ENCODE peak calls at places on chromosome 21, in ten cellular contexts. One of them, this sample, is unnamed.

GRCh38 chr21:34077888-34078287 is 4.5 kb downstream of the MRPS6 start:
- DNase-seq in GM12865: no peak
- DNase-seq in body of pancreas: no peak
- DNase-seq in lower lobe of right lung: no peak
- DNase-seq in endothelial cell: no peak
- DNase-seq in cardiac muscle cell: no peak
- DNase-seq in RWPE1: no peak
- DNase-seq in neural progenitor cell: no peak
- DNase-seq in uterus: no peak
- DNase-seq in kidney: no peak
- DNase-seq in this sample: no peak

GRCh38 chr21:32648165-32648564 is 36.0 kb upstream of the CFAP298 start:
- DNase-seq in kidney: no peak
- DNase-seq in cardiac muscle cell: no peak
- DNase-seq in RWPE1: no peak
- DNase-seq in neural progenitor cell: no peak
- DNase-seq in lower lobe of right lung: no peak
- DNase-seq in uterus: no peak
- DNase-seq in GM12865: no peak
- DNase-seq in endothelial cell: no peak
- DNase-seq in body of pancreas: no peak
- DNase-seq in this sample: no peak

GRCh38 chr21:33618407-33618806 is 23.1 kb downstream of the CRYZL1 start:
- DNase-seq in GM12865: no peak
- DNase-seq in body of pancreas: no peak
- DNase-seq in cardiac muscle cell: no peak
- DNase-seq in uterus: no peak
- DNase-seq in endothelial cell: no peak
- DNase-seq in kidney: no peak
- DNase-seq in neural progenitor cell: peak; percentile 31
- DNase-seq in RWPE1: no peak
- DNase-seq in lower lobe of right lung: no peak
- DNase-seq in this sample: no peak

GRCh38 chr21:39430954-39431353 is 14.6 kb downstream of the LCA5L start:
- DNase-seq in lower lobe of right lung: no peak
- DNase-seq in kidney: no peak
- DNase-seq in uterus: no peak
- DNase-seq in GM12865: no peak
- DNase-seq in body of pancreas: no peak
- DNase-seq in neural progenitor cell: no peak
- DNase-seq in RWPE1: no peak
- DNase-seq in endothelial cell: no peak
- DNase-seq in cardiac muscle cell: no peak
- DNase-seq in this sample: no peak

GRCh38 chr21:44089001-44089911 is 17.9 kb upstream of the PWP2 start:
- DNase-seq in kidney: peak; percentile 80
- DNase-seq in lower lobe of right lung: no peak
- DNase-seq in neural progenitor cell: no peak
- DNase-seq in GM12865: no peak
- DNase-seq in endothelial cell: no peak
- DNase-seq in cardiac muscle cell: no peak
- DNase-seq in body of pancreas: peak; percentile 39
- DNase-seq in RWPE1: no peak
- DNase-seq in uterus: no peak
- DNase-seq in this sample: no peak

GRCh38 chr21:34227386-34227852 is 136.4 kb upstream of the KCNE2 start:
- DNase-seq in neural progenitor cell: no peak
- DNase-seq in body of pancreas: no peak
- DNase-seq in kidney: no peak
- DNase-seq in RWPE1: no peak
- DNase-seq in uterus: peak; percentile 20
- DNase-seq in cardiac muscle cell: no peak
- DNase-seq in lower lobe of right lung: no peak
- DNase-seq in GM12865: no peak
- DNase-seq in endothelial cell: no peak
- DNase-seq in this sample: no peak

GRCh38 chr21:27532081-27532480 is 565.2 kb upstream of the ADAMTS5 start:
- DNase-seq in uterus: no peak
- DNase-seq in RWPE1: no peak
- DNase-seq in kidney: no peak
- DNase-seq in GM12865: no peak
- DNase-seq in endothelial cell: no peak
- DNase-seq in body of pancreas: peak; percentile 33
- DNase-seq in cardiac muscle cell: no peak
- DNase-seq in neural progenitor cell: no peak
- DNase-seq in lower lobe of right lung: no peak
- DNase-seq in this sample: no peak

GRCh38 chr21:31330144-31330483 is 13.9 kb downstream of the TIAM1 start:
- DNase-seq in GM12865: no peak
- DNase-seq in RWPE1: no peak
- DNase-seq in lower lobe of right lung: no peak
- DNase-seq in endothelial cell: no peak
- DNase-seq in neural progenitor cell: no peak
- DNase-seq in uterus: no peak
- DNase-seq in body of pancreas: no peak
- DNase-seq in cardiac muscle cell: no peak
- DNase-seq in kidney: no peak
- DNase-seq in this sample: no peak

GRCh38 chr21:33080376-33080775 is 10.4 kb downstream of the OLIG1 start:
- DNase-seq in lower lobe of right lung: no peak
- DNase-seq in GM12865: no peak
- DNase-seq in uterus: no peak
- DNase-seq in RWPE1: no peak
- DNase-seq in body of pancreas: no peak
- DNase-seq in kidney: no peak
- DNase-seq in neural progenitor cell: no peak
- DNase-seq in cardiac muscle cell: no peak
- DNase-seq in endothelial cell: no peak
- DNase-seq in this sample: no peak

GRCh38 chr21:32359719-32360260 is 33.0 kb downstream of the URB1 start:
- DNase-seq in neural progenitor cell: no peak
- DNase-seq in endothelial cell: no peak
- DNase-seq in uterus: no peak
- DNase-seq in RWPE1: no peak
- DNase-seq in body of pancreas: peak; percentile 10
- DNase-seq in GM12865: no peak
- DNase-seq in lower lobe of right lung: no peak
- DNase-seq in cardiac muscle cell: no peak
- DNase-seq in kidney: no peak
- DNase-seq in this sample: no peak

GRCh38 chr21:39631842-39632577 is 19.3 kb downstream of the B3GALT5 start:
- DNase-seq in body of pancreas: no peak
- DNase-seq in lower lobe of right lung: no peak
- DNase-seq in kidney: no peak
- DNase-seq in GM12865: no peak
- DNase-seq in endothelial cell: no peak
- DNase-seq in uterus: no peak
- DNase-seq in RWPE1: no peak
- DNase-seq in cardiac muscle cell: no peak
- DNase-seq in neural progenitor cell: no peak
- DNase-seq in this sample: no peak

GRCh38 chr21:19353271-19353670 is 949.7 kb upstream of the TMPRSS15 start:
- DNase-seq in neural progenitor cell: no peak
- DNase-seq in GM12865: no peak
- DNase-seq in RWPE1: no peak
- DNase-seq in lower lobe of right lung: no peak
- DNase-seq in kidney: no peak
- DNase-seq in body of pancreas: no peak
- DNase-seq in endothelial cell: no peak
- DNase-seq in uterus: no peak
- DNase-seq in cardiac muscle cell: peak; percentile 2
- DNase-seq in this sample: no peak

GRCh38 chr21:28627691-28628090 is 365.0 kb downstream of the LTN1 start:
- DNase-seq in kidney: no peak
- DNase-seq in lower lobe of right lung: no peak
- DNase-seq in neural progenitor cell: no peak
- DNase-seq in body of pancreas: no peak
- DNase-seq in uterus: no peak
- DNase-seq in cardiac muscle cell: no peak
- DNase-seq in endothelial cell: no peak
- DNase-seq in GM12865: no peak
- DNase-seq in RWPE1: no peak
- DNase-seq in this sample: no peak

GRCh38 chr21:35473496-35473895 is 424.4 kb upstream of the RUNX1 start:
- DNase-seq in RWPE1: no peak
- DNase-seq in neural progenitor cell: no peak
- DNase-seq in uterus: no peak
- DNase-seq in cardiac muscle cell: no peak
- DNase-seq in kidney: no peak
- DNase-seq in lower lobe of right lung: no peak
- DNase-seq in GM12865: no peak
- DNase-seq in endothelial cell: no peak
- DNase-seq in body of pancreas: no peak
- DNase-seq in this sample: no peak

GRCh38 chr21:29656504-29657227 is 283.1 kb downstream of the GRIK1 start:
- DNase-seq in body of pancreas: no peak
- DNase-seq in RWPE1: peak; percentile 4
- DNase-seq in neural progenitor cell: no peak
- DNase-seq in GM12865: peak; percentile 14
- DNase-seq in kidney: no peak
- DNase-seq in uterus: no peak
- DNase-seq in cardiac muscle cell: no peak
- DNase-seq in lower lobe of right lung: no peak
- DNase-seq in endothelial cell: no peak
- DNase-seq in this sample: no peak

GRCh38 chr21:43854773-43855633 is 10.0 kb upstream of the AGPAT3 start:
- DNase-seq in cardiac muscle cell: peak; percentile 28
- DNase-seq in lower lobe of right lung: peak; percentile 69
- DNase-seq in kidney: no peak
- DNase-seq in GM12865: peak; percentile 80
- DNase-seq in body of pancreas: peak; percentile 25
- DNase-seq in RWPE1: no peak
- DNase-seq in endothelial cell: no peak
- DNase-seq in uterus: no peak
- DNase-seq in neural progenitor cell: no peak
- DNase-seq in this sample: no peak

GRCh38 chr21:38380391-38381137 is 117.7 kb downstream of the ERG start:
- DNase-seq in cardiac muscle cell: no peak
- DNase-seq in lower lobe of right lung: no peak
- DNase-seq in GM12865: no peak
- DNase-seq in uterus: no peak
- DNase-seq in kidney: no peak
- DNase-seq in body of pancreas: no peak
- DNase-seq in endothelial cell: no peak
- DNase-seq in RWPE1: peak; percentile 30
- DNase-seq in neural progenitor cell: no peak
- DNase-seq in this sample: no peak
- TF ChIP-seq CTCF in cardiac muscle cell: peak; percentile 48
- TF ChIP-seq CTCF in lower lobe of right lung: no peak
- TF ChIP-seq CTCF in GM12865: no peak
- TF ChIP-seq CTCF in uterus: no peak
- TF ChIP-seq CTCF in kidney: no peak
- TF ChIP-seq CTCF in body of pancreas: no peak
- TF ChIP-seq CTCF in endothelial cell: peak; percentile 42
- TF ChIP-seq CTCF in RWPE1: peak; percentile 15
- TF ChIP-seq CTCF in neural progenitor cell: peak; percentile 22
- TF ChIP-seq CTCF in this sample: peak; percentile 51

GRCh38 chr21:41043008-41043407 is 125.0 kb upstream of the BACE2 start:
- DNase-seq in GM12865: no peak
- DNase-seq in cardiac muscle cell: no peak
- DNase-seq in lower lobe of right lung: no peak
- DNase-seq in uterus: no peak
- DNase-seq in body of pancreas: no peak
- DNase-seq in neural progenitor cell: no peak
- DNase-seq in kidney: no peak
- DNase-seq in RWPE1: no peak
- DNase-seq in endothelial cell: no peak
- DNase-seq in this sample: no peak
- TF ChIP-seq CTCF in GM12865: peak; percentile 6
- TF ChIP-seq CTCF in cardiac muscle cell: peak; percentile 13
- TF ChIP-seq CTCF in lower lobe of right lung: peak; percentile 22
- TF ChIP-seq CTCF in uterus: no peak
- TF ChIP-seq CTCF in body of pancreas: no peak
- TF ChIP-seq CTCF in neural progenitor cell: peak; percentile 35
- TF ChIP-seq CTCF in kidney: no peak
- TF ChIP-seq CTCF in RWPE1: no peak
- TF ChIP-seq CTCF in endothelial cell: no peak
- TF ChIP-seq CTCF in this sample: peak; percentile 28

DNA sequence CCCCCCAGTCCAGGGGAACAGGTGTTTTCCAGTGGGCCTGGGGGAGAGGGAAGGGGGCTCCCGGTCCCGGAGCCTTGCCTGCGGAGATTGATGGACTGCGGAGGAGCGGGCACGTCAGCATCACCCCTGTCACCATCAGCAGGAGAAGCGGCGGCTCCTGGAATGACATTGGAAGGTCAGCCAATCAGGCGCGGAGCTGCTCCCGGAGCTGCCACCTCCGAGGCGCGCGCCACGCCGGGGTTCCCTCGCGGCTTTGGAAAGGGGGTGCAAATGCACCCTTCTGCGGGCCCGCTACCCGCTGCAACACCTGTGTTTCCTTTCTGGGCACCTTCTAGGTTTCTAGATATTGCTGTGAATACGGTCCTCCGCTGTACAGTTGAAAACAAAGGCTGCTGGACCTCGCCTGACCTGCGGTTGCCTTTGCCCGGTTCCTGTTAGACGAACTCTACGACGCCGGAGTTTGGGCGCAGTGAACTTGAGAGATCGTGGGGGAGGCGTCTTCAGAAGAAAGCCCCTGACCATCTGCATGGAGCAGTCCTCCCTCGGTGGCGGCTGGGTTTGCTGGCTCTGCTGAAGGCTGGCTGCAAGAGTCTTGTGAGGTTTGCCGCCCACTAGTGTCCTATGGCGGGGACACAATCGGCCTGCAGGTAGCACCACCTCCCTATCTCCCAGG is 5.3 kb downstream of the DSCAM start:
- DNase-seq in GM12865: peak; percentile 2
- DNase-seq in RWPE1: no peak
- DNase-seq in lower lobe of right lung: peak; percentile 65
- DNase-seq in neural progenitor cell: peak; percentile 85
- DNase-seq in kidney: peak; percentile 73
- DNase-seq in uterus: no peak
- DNase-seq in body of pancreas: peak; percentile 75
- DNase-seq in cardiac muscle cell: peak; percentile 88
- DNase-seq in endothelial cell: peak; percentile 63
- DNase-seq in this sample: peak; percentile 69
- TF ChIP-seq CTCF in GM12865: no peak
- TF ChIP-seq CTCF in RWPE1: no peak
- TF ChIP-seq CTCF in lower lobe of right lung: peak; percentile 48
- TF ChIP-seq CTCF in neural progenitor cell: peak; percentile 65
- TF ChIP-seq CTCF in kidney: peak; percentile 18
- TF ChIP-seq CTCF in uterus: peak; percentile 10
- TF ChIP-seq CTCF in body of pancreas: peak; percentile 60
- TF ChIP-seq CTCF in cardiac muscle cell: no peak
- TF ChIP-seq CTCF in endothelial cell: peak; percentile 21
- TF ChIP-seq CTCF in this sample: peak; percentile 78

DNA sequence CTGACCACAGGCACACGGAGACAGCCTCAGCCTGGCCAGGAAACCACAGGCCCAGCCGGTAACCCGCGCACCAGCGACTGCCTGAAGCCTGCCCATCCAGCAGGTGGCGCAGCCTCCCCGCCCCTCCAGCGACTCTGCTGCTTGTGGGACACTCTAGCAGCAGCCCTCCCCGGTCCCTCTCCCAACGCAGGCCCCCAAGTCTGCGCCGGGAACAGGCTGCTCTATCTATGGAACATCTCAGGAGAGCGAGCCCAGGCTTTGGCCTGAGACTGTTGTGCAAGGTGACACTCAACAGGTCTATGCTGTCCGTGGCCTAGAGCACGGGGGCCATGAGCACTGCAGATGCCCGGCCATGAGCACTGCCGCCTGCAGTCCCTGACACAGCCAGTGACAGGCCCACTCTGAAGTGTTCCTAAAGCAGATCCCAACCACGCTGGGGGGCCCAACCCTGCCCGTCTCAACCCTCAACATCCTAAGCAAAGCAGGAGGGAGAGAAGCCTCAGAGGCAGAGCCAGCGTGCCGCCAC is 28.4 kb downstream of the WDR4 start:
- DNase-seq in RWPE1: no peak
- DNase-seq in kidney: peak; percentile 73
- DNase-seq in uterus: no peak
- DNase-seq in body of pancreas: no peak
- DNase-seq in lower lobe of right lung: no peak
- DNase-seq in cardiac muscle cell: peak; percentile 12
- DNase-seq in neural progenitor cell: peak; percentile 30
- DNase-seq in endothelial cell: peak; percentile 63
- DNase-seq in GM12865: peak; percentile 41
- DNase-seq in this sample: no peak
- TF ChIP-seq CTCF in RWPE1: peak; percentile 29
- TF ChIP-seq CTCF in kidney: peak; percentile 27
- TF ChIP-seq CTCF in uterus: no peak
- TF ChIP-seq CTCF in body of pancreas: peak; percentile 30
- TF ChIP-seq CTCF in lower lobe of right lung: peak; percentile 44
- TF ChIP-seq CTCF in cardiac muscle cell: peak; percentile 36
- TF ChIP-seq CTCF in neural progenitor cell: peak; percentile 47
- TF ChIP-seq CTCF in endothelial cell: peak; percentile 47
- TF ChIP-seq CTCF in GM12865: peak; percentile 52
- TF ChIP-seq CTCF in this sample: peak; percentile 41

This sample was measured in progenitor cell of endocrine pancreas.